ENCODE peak calls at places on chromosomes 13 and 19, in nine cellular contexts. H, Q, R, D, N, L, B, Z and S are unnamed samples.

GRCh38 chr19:8367327-8368001 is 3.5 kb downstream of the ANGPTL4 start:
- DNase-seq in H (peak; percentile 61), Q (peak; percentile 93), R (peak; percentile 90), D (peak; percentile 49), N (peak; percentile 99), L (peak; percentile 90), B (peak; percentile 75), Z (peak; percentile 95), S (peak; percentile 99)

GRCh38 chr13:46278474-46278873 is 66.7 kb downstream of the LRRC63 start:
- DNase-seq in H (no peak), Q (no peak), R (no peak), D (no peak), N (no peak), L (no peak), B (no peak), Z (peak; percentile 6), S (no peak)

GRCh38 chr19:2062770-2063169 is 11.7 kb upstream of the MKNK2 start:
- DNase-seq in H (no peak), Q (no peak), R (no peak), D (no peak), N (no peak), L (no peak), B (no peak), Z (no peak), S (no peak)

GRCh38 chr13:25181597-25181996 is 9.5 kb upstream of the AMER2 start:
- DNase-seq in H (no peak), Q (no peak), R (no peak), D (no peak), N (no peak), L (no peak), B (no peak), Z (no peak), S (no peak)

GRCh38 chr19:17687857-17688784 is at the start of gene UNC13A:
- DNase-seq in H (peak; percentile 98), Q (peak; percentile 20), R (peak; percentile 39), D (peak; percentile 88), N (peak; percentile 45), L (no peak), B (no peak), Z (peak; percentile 96), S (peak; percentile 41)

GRCh38 chr13:21100994-21101757 is 39.8 kb upstream of the LATS2 start:
- DNase-seq in H (no peak), Q (no peak), R (peak; percentile 32), D (no peak), N (no peak), L (no peak), B (no peak), Z (no peak), S (no peak)

GRCh38 chr13:79966039-79966438 is 374.9 kb downstream of the SPRY2 start:
- DNase-seq in H (no peak), Q (no peak), R (no peak), D (no peak), N (peak; percentile 17), L (no peak), B (no peak), Z (no peak), S (peak; percentile 47)

GRCh38 chr19:46637224-46637623 is 1.2 kb upstream of the GNG8 start:
- DNase-seq in H (no peak), Q (no peak), R (no peak), D (no peak), N (no peak), L (no peak), B (no peak), Z (no peak), S (no peak)

GRCh38 chr13:91313103-91313502 is 34.4 kb upstream of the MIR17HG start:
- DNase-seq in H (no peak), Q (peak; percentile 6), R (peak; percentile 1), D (no peak), N (peak; percentile 38), L (no peak), B (no peak), Z (peak; percentile 16), S (peak; percentile 38)

DNA sequence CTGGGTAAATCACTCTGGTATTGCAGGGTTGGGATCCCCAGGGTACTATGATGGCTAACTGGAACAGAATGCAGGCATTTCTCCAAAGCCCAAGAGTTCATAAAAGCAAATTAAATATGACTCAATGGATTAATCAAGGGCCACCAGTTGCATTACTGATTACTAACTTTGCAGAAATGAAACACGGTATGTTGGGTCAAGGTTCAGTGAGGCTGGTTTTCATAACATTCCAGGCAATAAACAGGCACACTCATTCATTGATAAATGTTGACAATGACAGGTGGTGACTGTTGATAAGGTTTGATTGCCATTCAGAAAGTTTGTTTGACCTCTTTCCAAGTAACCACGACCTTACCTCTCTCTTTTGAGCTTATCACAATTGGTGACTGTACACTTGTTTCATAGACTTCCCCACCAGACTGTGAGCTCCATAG is 506 bp upstream of the AP1M1 start:
- DNase-seq in H (no peak), Q (peak; percentile 90), R (peak; percentile 54), D (no peak), N (peak; percentile 81), L (no peak), B (no peak), Z (no peak), S (peak; percentile 58)
- H3K4me3 ChIP-seq in H (peak overlapping the region; percentile 73), Q (peak overlapping the region; percentile 81), R (peak overlapping the region; percentile 95), D (peak overlapping the region; percentile 78), N (peak overlapping the region; percentile 99), L (peak overlapping the region; percentile 98), B (peak overlapping the region; percentile 99), Z (peak overlapping the region; percentile 94), S (peak overlapping the region; percentile 49)

DNA sequence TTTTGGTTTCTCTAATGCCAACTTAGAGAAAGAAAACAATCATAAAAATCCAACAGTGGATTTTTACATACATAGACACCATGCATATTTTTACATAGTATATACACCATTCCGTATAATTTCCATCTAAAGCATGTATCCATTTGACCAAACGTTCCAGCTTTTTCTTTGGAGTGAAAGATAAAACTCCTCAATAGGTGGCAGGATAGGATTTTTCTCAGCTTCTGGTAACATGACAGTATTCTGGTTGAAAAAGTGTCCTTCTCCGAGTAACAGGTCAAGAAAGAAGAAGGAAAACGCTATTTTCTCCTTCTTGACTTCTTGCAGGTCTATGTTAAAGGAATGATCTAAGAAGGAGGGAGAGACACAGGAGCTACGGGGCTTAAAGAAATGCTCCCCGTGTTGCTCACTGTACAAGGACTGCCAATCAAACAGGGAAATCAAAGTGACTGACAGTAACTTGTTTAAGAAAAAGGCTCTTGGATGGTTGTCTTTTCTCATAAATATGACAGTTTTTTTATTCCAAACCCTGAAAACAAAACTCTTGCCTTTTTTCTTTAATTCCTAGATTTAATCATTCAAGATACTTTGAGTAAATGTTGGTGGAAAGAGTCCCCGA is 11.5 kb downstream of the FLT1 start:
- DNase-seq in H (no peak), Q (no peak), R (no peak), D (no peak), N (no peak), L (no peak), B (no peak), Z (no peak), S (no peak)
- H3K4me3 ChIP-seq in H (no peak overlapping the region), Q (no peak overlapping the region), R (no peak overlapping the region), D (no peak overlapping the region), N (no peak overlapping the region), L (no peak overlapping the region), B (no peak overlapping the region), Z (no peak overlapping the region), S (no peak overlapping the region)

GRCh38 chr19:16591803-16592556 is 19.8 kb upstream of the SLC35E1 start:
- DNase-seq in H (no peak), Q (peak; percentile 20), R (peak; percentile 41), D (no peak), N (no peak), L (no peak), B (no peak), Z (no peak), S (no peak)

GRCh38 chr19:16594681-16595091 is 22.5 kb upstream of the SLC35E1 start:
- DNase-seq in H (no peak), Q (no peak), R (no peak), D (no peak), N (no peak), L (no peak), B (no peak), Z (no peak), S (no peak)

GRCh38 chr19:16595097-16595496 is 22.9 kb upstream of the SLC35E1 start:
- DNase-seq in H (no peak), Q (no peak), R (no peak), D (no peak), N (no peak), L (no peak), B (no peak), Z (no peak), S (no peak)

GRCh38 chr19:16593181-16593580 is 21.0 kb upstream of the SLC35E1 start:
- DNase-seq in H (no peak), Q (no peak), R (no peak), D (no peak), N (no peak), L (no peak), B (no peak), Z (no peak), S (no peak)

DNA sequence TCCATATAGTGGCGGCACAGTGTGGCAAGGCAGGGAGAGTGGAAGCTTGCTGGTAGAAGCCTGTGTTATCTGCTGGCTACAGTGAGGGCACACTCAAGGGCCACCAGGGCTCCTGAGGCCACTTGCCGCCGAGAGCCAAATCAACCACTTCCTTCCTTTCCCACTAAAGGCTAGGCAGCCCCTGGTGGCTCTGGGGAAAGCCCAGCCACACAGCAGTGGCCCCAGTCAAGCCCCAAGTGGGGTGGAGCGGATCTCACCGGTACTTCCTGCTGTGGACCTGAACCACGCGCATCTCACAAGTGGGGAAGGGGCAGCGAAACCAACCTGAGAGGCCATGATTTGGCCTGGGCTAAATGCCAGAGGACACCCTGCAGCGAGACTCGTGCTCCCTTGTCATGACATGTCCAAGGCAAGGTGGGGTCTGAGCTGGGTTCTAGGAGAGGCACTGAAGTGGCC is 21.9 kb upstream of the SLC35E1 start:
- DNase-seq in H (no peak), Q (no peak), R (no peak), D (no peak), N (no peak), L (no peak), B (no peak), Z (no peak), S (no peak)
- H3K4me3 ChIP-seq in H (no peak overlapping the region), Q (no peak overlapping the region), R (no peak overlapping the region), D (no peak overlapping the region), N (no peak overlapping the region), L (no peak overlapping the region), B (no peak overlapping the region), Z (no peak overlapping the region), S (no peak overlapping the region)

GRCh38 chr19:12695997-12696365 is 450 bp downstream of the FBXW9 start:
- DNase-seq in H (no peak), Q (no peak), R (no peak), D (peak; percentile 70), N (no peak), L (no peak), B (no peak), Z (peak; percentile 59), S (no peak)

GRCh38 chr19:12695514-12695913 is 917 bp downstream of the FBXW9 start:
- DNase-seq in H (no peak), Q (no peak), R (no peak), D (no peak), N (no peak), L (no peak), B (no peak), Z (no peak), S (no peak)

GRCh38 chr19:12696366-12697335 is at the start of gene FBXW9:
- DNase-seq in H (peak; percentile 99), Q (peak; percentile 94), R (peak; percentile 88), D (peak; percentile 88), N (peak; percentile 97), L (peak; percentile 87), B (peak; percentile 97), Z (peak; percentile 97), S (peak; percentile 95)

GRCh38 chr19:12694641-12695040 is 1.8 kb downstream of the FBXW9 start:
- DNase-seq in H (no peak), Q (no peak), R (no peak), D (no peak), N (no peak), L (no peak), B (no peak), Z (no peak), S (no peak)

GRCh38 chr19:12695090-12695489 is 1.3 kb downstream of the FBXW9 start:
- DNase-seq in H (no peak), Q (no peak), R (no peak), D (no peak), N (no peak), L (no peak), B (no peak), Z (no peak), S (no peak)
- H3K4me3 ChIP-seq in H (no peak overlapping the region), Q (peak overlapping the region; percentile 83), R (peak overlapping the region; percentile 94), D (peak overlapping the region; percentile 82), N (no peak overlapping the region), L (peak overlapping the region; percentile 84), B (no peak overlapping the region), Z (peak overlapping the region; percentile 81), S (no peak overlapping the region)